ENCODE peak calls at places on chromosomes 12 and 14, in eight cellular contexts. E is GM10248; P is Daoy; Q is body of pancreas; X is CD8-positive, alpha-beta T cell; B is naive thymus-derived CD4-positive, alpha-beta T cell; O is small intestine; T is mucosa of gallbladder. G is an unnamed sample.

GRCh38 chr12:45726594-45727300 is 2.8 kb upstream of the ARID2 start:
- DNase-seq in E (peak), P (peak), Q (peak), X (no peak), B (peak), O (peak), T (peak), G (no peak)

GRCh38 chr14:93274055-93274806 is 58.6 kb downstream of the BTBD7 start:
- DNase-seq in E (no peak), P (no peak), Q (no peak), X (no peak), B (no peak), O (no peak), T (no peak), G (no peak)

GRCh38 chr14:96121660-96122395 is 82.7 kb downstream of the C14orf132 start:
- DNase-seq in E (no peak), P (peak), Q (no peak), X (no peak), B (no peak), O (no peak), T (no peak), G (no peak)

GRCh38 chr12:89385965-89386537 is 33.8 kb upstream of the DUSP6 start:
- DNase-seq in E (no peak), P (no peak), Q (peak), X (no peak), B (no peak), O (peak), T (no peak), G (no peak)

GRCh38 chr12:123223241-123223668 is 9.7 kb downstream of the MPHOSPH9 start:
- DNase-seq in E (peak), P (no peak), Q (no peak), X (peak), B (peak), O (peak), T (no peak), G (peak)

GRCh38 chr14:101464310-101464983 is 96.8 kb upstream of the DIO3 start:
- DNase-seq in E (no peak), P (no peak), Q (no peak), X (no peak), B (no peak), O (no peak), T (no peak), G (no peak)

GRCh38 chr12:1346126-1346525 is 248.3 kb downstream of the FBXL14 start:
- DNase-seq in E (no peak), P (no peak), Q (no peak), X (no peak), B (no peak), O (no peak), T (no peak), G (no peak)

GRCh38 chr14:74475678-74476077 is 17.4 kb downstream of the NPC2 start:
- DNase-seq in E (no peak), P (peak), Q (no peak), X (no peak), B (no peak), O (no peak), T (no peak), G (no peak)

GRCh38 chr14:91219505-91220389 is 24.8 kb downstream of the GPR68 start:
- DNase-seq in E (no peak), P (no peak), Q (no peak), X (no peak), B (no peak), O (no peak), T (no peak), G (no peak)

GRCh38 chr14:61388173-61388975 is 67.0 kb downstream of the PRKCH start:
- DNase-seq in E (peak), P (peak), Q (no peak), X (no peak), B (peak), O (peak), T (no peak), G (no peak)

GRCh38 chr12:106954462-106955376 is 988 bp upstream of the TMEM263 start:
- DNase-seq in E (no peak), P (no peak), Q (peak), X (no peak), B (peak), O (peak), T (no peak), G (no peak)

GRCh38 chr14:61642246-61642982 is 52.9 kb upstream of the HIF1A start:
- DNase-seq in E (no peak), P (peak), Q (no peak), X (no peak), B (no peak), O (no peak), T (no peak), G (no peak)